ENCODE peak calls at places on chromosome 4, in eight cellular contexts. One of them, this sample, is unnamed. For H3K27me3, the result is how much of the 10 kb centered on the place peaks cover.

GRCh38 chr4:3302786-3303444 is 10.1 kb downstream of the RGS12 start:
- DNase-seq in tibial artery: peak
- DNase-seq in heart left ventricle: no peak
- DNase-seq in lung: no peak
- DNase-seq in left lung: peak
- DNase-seq in right cardiac atrium: no peak
- DNase-seq in lower lobe of right lung: no peak
- DNase-seq in brain microvascular endothelial cell: no peak
- DNase-seq in this sample: no peak

GRCh38 chr4:54526560-54526959 is 131.2 kb upstream of the KIT start:
- DNase-seq in tibial artery: no peak
- DNase-seq in heart left ventricle: no peak
- DNase-seq in lung: no peak
- DNase-seq in left lung: no peak
- DNase-seq in right cardiac atrium: no peak
- DNase-seq in lower lobe of right lung: no peak
- DNase-seq in brain microvascular endothelial cell: no peak
- DNase-seq in this sample: no peak

GRCh38 chr4:87118421-87118820 is 102.0 kb downstream of the KLHL8 start:
- DNase-seq in tibial artery: no peak
- DNase-seq in heart left ventricle: no peak
- DNase-seq in lung: no peak
- DNase-seq in left lung: no peak
- DNase-seq in right cardiac atrium: no peak
- DNase-seq in lower lobe of right lung: no peak
- DNase-seq in brain microvascular endothelial cell: no peak
- DNase-seq in this sample: no peak

GRCh38 chr4:38160487-38161207 is 200.4 kb downstream of the PTTG2 start:
- DNase-seq in tibial artery: peak
- DNase-seq in heart left ventricle: no peak
- DNase-seq in lung: peak
- DNase-seq in left lung: no peak
- DNase-seq in right cardiac atrium: no peak
- DNase-seq in lower lobe of right lung: no peak
- DNase-seq in brain microvascular endothelial cell: peak
- DNase-seq in this sample: peak

GRCh38 chr4:103010827-103011226 is 8.7 kb downstream of the SLC9B1 start:
- DNase-seq in tibial artery: no peak
- DNase-seq in heart left ventricle: no peak
- DNase-seq in lung: no peak
- DNase-seq in left lung: no peak
- DNase-seq in right cardiac atrium: no peak
- DNase-seq in lower lobe of right lung: no peak
- DNase-seq in brain microvascular endothelial cell: no peak
- DNase-seq in this sample: no peak

GRCh38 chr4:153257151-153257620 is 52.9 kb downstream of the TRIM2 start:
- DNase-seq in tibial artery: no peak
- DNase-seq in heart left ventricle: no peak
- DNase-seq in lung: no peak
- DNase-seq in left lung: no peak
- DNase-seq in right cardiac atrium: peak
- DNase-seq in lower lobe of right lung: no peak
- DNase-seq in brain microvascular endothelial cell: peak
- DNase-seq in this sample: no peak

GRCh38 chr4:110682311-110682710 is 59.4 kb upstream of the PITX2 start:
- DNase-seq in tibial artery: no peak
- DNase-seq in heart left ventricle: no peak
- DNase-seq in lung: no peak
- DNase-seq in left lung: no peak
- DNase-seq in right cardiac atrium: no peak
- DNase-seq in lower lobe of right lung: no peak
- DNase-seq in brain microvascular endothelial cell: no peak
- DNase-seq in this sample: no peak

GRCh38 chr4:55611358-55612059 is 19.5 kb upstream of the PDCL2 start:
- DNase-seq in tibial artery: no peak
- DNase-seq in heart left ventricle: no peak
- DNase-seq in lung: no peak
- DNase-seq in left lung: no peak
- DNase-seq in right cardiac atrium: no peak
- DNase-seq in lower lobe of right lung: no peak
- DNase-seq in brain microvascular endothelial cell: no peak
- DNase-seq in this sample: no peak

GRCh38 chr4:108006361-108006760 is 16.7 kb downstream of the HADH start:
- DNase-seq in tibial artery: no peak
- DNase-seq in heart left ventricle: no peak
- DNase-seq in lung: no peak
- DNase-seq in left lung: no peak
- DNase-seq in right cardiac atrium: no peak
- DNase-seq in lower lobe of right lung: no peak
- DNase-seq in brain microvascular endothelial cell: no peak
- DNase-seq in this sample: no peak

GRCh38 chr4:158176108-158176507 is 3.3 kb upstream of the GASK1B start:
- DNase-seq in tibial artery: no peak
- DNase-seq in heart left ventricle: no peak
- DNase-seq in lung: peak
- DNase-seq in left lung: no peak
- DNase-seq in right cardiac atrium: no peak
- DNase-seq in lower lobe of right lung: peak
- DNase-seq in brain microvascular endothelial cell: peak
- DNase-seq in this sample: no peak

GRCh38 chr4:107791902-107792301 is 32.8 kb upstream of the SGMS2 start:
- DNase-seq in tibial artery: no peak
- DNase-seq in heart left ventricle: no peak
- DNase-seq in lung: no peak
- DNase-seq in left lung: no peak
- DNase-seq in right cardiac atrium: no peak
- DNase-seq in lower lobe of right lung: no peak
- DNase-seq in brain microvascular endothelial cell: no peak
- DNase-seq in this sample: no peak

GRCh38 chr4:150119492-150119891 is 41.2 kb downstream of the DCLK2 start:
- DNase-seq in tibial artery: no peak
- DNase-seq in heart left ventricle: no peak
- DNase-seq in lung: no peak
- DNase-seq in left lung: no peak
- DNase-seq in right cardiac atrium: no peak
- DNase-seq in lower lobe of right lung: no peak
- DNase-seq in brain microvascular endothelial cell: no peak
- DNase-seq in this sample: no peak

GRCh38 chr4:87239821-87240220 is 19.4 kb upstream of the KLHL8 start:
- DNase-seq in tibial artery: no peak
- DNase-seq in heart left ventricle: no peak
- DNase-seq in lung: no peak
- DNase-seq in left lung: no peak
- DNase-seq in right cardiac atrium: no peak
- DNase-seq in lower lobe of right lung: no peak
- DNase-seq in brain microvascular endothelial cell: no peak
- DNase-seq in this sample: no peak

GRCh38 chr4:88759039-88759631 is 61.5 kb upstream of the NAP1L5 start:
- DNase-seq in tibial artery: no peak
- DNase-seq in heart left ventricle: no peak
- DNase-seq in lung: no peak
- DNase-seq in left lung: no peak
- DNase-seq in right cardiac atrium: no peak
- DNase-seq in lower lobe of right lung: no peak
- DNase-seq in brain microvascular endothelial cell: peak
- DNase-seq in this sample: no peak
- H3K27me3 ChIP-seq in tibial artery: under half
- H3K27me3 ChIP-seq in heart left ventricle: under half
- H3K27me3 ChIP-seq in lung: under half
- H3K27me3 ChIP-seq in left lung: under half
- H3K27me3 ChIP-seq in right cardiac atrium: under half
- H3K27me3 ChIP-seq in lower lobe of right lung: under half
- H3K27me3 ChIP-seq in brain microvascular endothelial cell: under half
- H3K27me3 ChIP-seq in this sample: under half

DNA sequence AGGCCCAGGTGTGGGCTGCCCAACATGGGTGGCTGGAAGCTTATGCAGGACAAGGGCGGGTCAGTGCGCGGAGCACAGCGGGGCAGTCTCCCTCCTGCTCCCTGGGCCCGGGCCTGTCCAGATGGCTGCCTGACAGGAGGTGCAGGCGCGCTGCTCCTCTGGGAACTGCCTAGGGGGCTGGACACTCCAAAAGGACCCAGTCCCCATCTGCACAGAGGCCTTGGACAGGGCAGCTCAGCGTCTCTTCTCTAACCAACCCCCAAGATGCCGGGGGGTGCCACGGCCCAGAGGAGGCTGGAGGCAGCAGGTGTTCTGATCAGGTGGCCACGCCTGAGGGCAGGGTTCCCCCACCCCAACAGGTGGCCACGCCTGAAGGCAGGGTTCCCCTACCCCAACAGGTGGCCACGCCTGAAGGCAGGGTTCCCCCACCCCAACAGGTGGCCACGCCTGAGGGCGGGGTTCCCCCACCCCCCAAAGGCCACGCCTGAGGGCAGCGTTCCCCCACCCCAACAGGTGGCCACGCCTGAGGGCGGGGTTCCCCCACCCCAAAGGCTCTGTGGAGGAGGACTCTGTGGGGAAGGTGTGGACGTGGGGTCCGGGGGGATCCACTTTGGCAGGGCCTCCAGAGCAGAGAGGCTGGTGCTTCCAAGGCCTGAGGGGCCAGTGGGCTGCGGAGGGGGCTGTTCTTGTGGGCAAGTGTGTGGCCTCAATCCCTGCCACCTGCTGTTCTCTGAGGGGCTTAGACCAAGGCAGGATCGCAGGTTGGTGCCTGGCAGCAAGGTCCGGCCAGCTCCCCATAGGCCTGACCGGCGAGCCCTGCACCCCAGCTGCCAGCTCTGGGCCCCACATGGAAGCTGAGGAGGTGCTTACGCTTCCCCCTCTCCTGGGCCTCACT is 36.1 kb downstream of the CPLX1 start:
- DNase-seq in tibial artery: no peak
- DNase-seq in heart left ventricle: no peak
- DNase-seq in lung: no peak
- DNase-seq in left lung: peak
- DNase-seq in right cardiac atrium: no peak
- DNase-seq in lower lobe of right lung: peak
- DNase-seq in brain microvascular endothelial cell: no peak
- DNase-seq in this sample: no peak
- H3K27me3 ChIP-seq in tibial artery: half or more
- H3K27me3 ChIP-seq in heart left ventricle: under half
- H3K27me3 ChIP-seq in lung: under half
- H3K27me3 ChIP-seq in left lung: under half
- H3K27me3 ChIP-seq in right cardiac atrium: under half
- H3K27me3 ChIP-seq in lower lobe of right lung: half or more
- H3K27me3 ChIP-seq in brain microvascular endothelial cell: half or more
- H3K27me3 ChIP-seq in this sample: under half

GRCh38 chr4:48483006-48483776 is at the start of gene SLC10A4:
- DNase-seq in tibial artery: no peak
- DNase-seq in heart left ventricle: peak
- DNase-seq in lung: no peak
- DNase-seq in left lung: peak
- DNase-seq in right cardiac atrium: no peak
- DNase-seq in lower lobe of right lung: peak
- DNase-seq in brain microvascular endothelial cell: no peak
- DNase-seq in this sample: no peak

GRCh38 chr4:48481581-48481980 is 1.6 kb upstream of the SLC10A4 start:
- DNase-seq in tibial artery: no peak
- DNase-seq in heart left ventricle: no peak
- DNase-seq in lung: no peak
- DNase-seq in left lung: no peak
- DNase-seq in right cardiac atrium: no peak
- DNase-seq in lower lobe of right lung: no peak
- DNase-seq in brain microvascular endothelial cell: no peak
- DNase-seq in this sample: no peak

GRCh38 chr4:48489683-48490011 is 405 bp upstream of the ZAR1 start:
- DNase-seq in tibial artery: no peak
- DNase-seq in heart left ventricle: no peak
- DNase-seq in lung: no peak
- DNase-seq in left lung: peak
- DNase-seq in right cardiac atrium: no peak
- DNase-seq in lower lobe of right lung: no peak
- DNase-seq in brain microvascular endothelial cell: no peak
- DNase-seq in this sample: no peak

GRCh38 chr4:48483777-48484493 is 792 bp downstream of the SLC10A4 start:
- DNase-seq in tibial artery: no peak
- DNase-seq in heart left ventricle: no peak
- DNase-seq in lung: no peak
- DNase-seq in left lung: peak
- DNase-seq in right cardiac atrium: no peak
- DNase-seq in lower lobe of right lung: peak
- DNase-seq in brain microvascular endothelial cell: no peak
- DNase-seq in this sample: no peak

GRCh38 chr4:48484494-48485168 is 1.5 kb downstream of the SLC10A4 start:
- DNase-seq in tibial artery: no peak
- DNase-seq in heart left ventricle: no peak
- DNase-seq in lung: no peak
- DNase-seq in left lung: no peak
- DNase-seq in right cardiac atrium: no peak
- DNase-seq in lower lobe of right lung: no peak
- DNase-seq in brain microvascular endothelial cell: no peak
- DNase-seq in this sample: no peak
- H3K27me3 ChIP-seq in tibial artery: half or more
- H3K27me3 ChIP-seq in heart left ventricle: under half
- H3K27me3 ChIP-seq in lung: under half
- H3K27me3 ChIP-seq in left lung: half or more
- H3K27me3 ChIP-seq in right cardiac atrium: under half
- H3K27me3 ChIP-seq in lower lobe of right lung: half or more
- H3K27me3 ChIP-seq in brain microvascular endothelial cell: under half
- H3K27me3 ChIP-seq in this sample: under half

DNA sequence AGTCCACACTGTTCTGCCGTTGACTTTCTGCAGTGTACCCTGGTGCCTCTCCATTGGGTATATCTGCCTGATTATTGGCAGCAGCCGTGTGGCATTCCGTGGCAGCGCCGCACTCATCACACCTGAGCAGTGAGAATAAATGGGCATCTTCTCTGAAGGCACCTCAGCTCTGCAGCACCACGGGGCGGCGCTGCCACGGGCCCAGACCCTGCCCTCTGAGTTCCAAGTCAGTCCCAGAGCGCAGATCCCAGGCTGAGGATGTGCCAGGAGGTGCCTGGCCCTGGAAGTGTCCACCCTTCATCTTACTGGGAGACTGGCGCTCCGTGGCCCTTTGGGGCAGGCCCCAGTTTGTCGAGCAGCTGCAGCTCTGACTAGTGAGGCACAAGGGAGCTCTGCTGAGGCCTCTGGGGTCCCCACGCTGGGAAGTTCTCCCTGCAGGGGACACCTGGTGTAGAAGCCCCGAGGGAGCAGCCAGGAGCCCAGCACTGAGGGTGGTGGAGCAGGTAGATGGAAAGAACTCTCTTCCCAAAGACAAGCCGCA is 36.6 kb downstream of the TRMT44 start:
- DNase-seq in tibial artery: no peak
- DNase-seq in heart left ventricle: no peak
- DNase-seq in lung: no peak
- DNase-seq in left lung: no peak
- DNase-seq in right cardiac atrium: no peak
- DNase-seq in lower lobe of right lung: no peak
- DNase-seq in brain microvascular endothelial cell: no peak
- DNase-seq in this sample: no peak
- H3K27me3 ChIP-seq in tibial artery: under half
- H3K27me3 ChIP-seq in heart left ventricle: under half
- H3K27me3 ChIP-seq in lung: under half
- H3K27me3 ChIP-seq in left lung: under half
- H3K27me3 ChIP-seq in right cardiac atrium: under half
- H3K27me3 ChIP-seq in lower lobe of right lung: under half
- H3K27me3 ChIP-seq in brain microvascular endothelial cell: under half
- H3K27me3 ChIP-seq in this sample: under half

GRCh38 chr4:41644288-41644914 is 104.1 kb downstream of the PHOX2B start:
- DNase-seq in tibial artery: peak
- DNase-seq in heart left ventricle: peak
- DNase-seq in lung: peak
- DNase-seq in left lung: peak
- DNase-seq in right cardiac atrium: peak
- DNase-seq in lower lobe of right lung: peak
- DNase-seq in brain microvascular endothelial cell: peak
- DNase-seq in this sample: peak
- H3K27me3 ChIP-seq in tibial artery: under half
- H3K27me3 ChIP-seq in heart left ventricle: under half
- H3K27me3 ChIP-seq in lung: under half
- H3K27me3 ChIP-seq in left lung: under half
- H3K27me3 ChIP-seq in right cardiac atrium: under half
- H3K27me3 ChIP-seq in lower lobe of right lung: under half
- H3K27me3 ChIP-seq in brain microvascular endothelial cell: under half
- H3K27me3 ChIP-seq in this sample: under half

This sample was measured in right atrium auricular region.